ENCODE peak calls at places on chromosomes 6 and 20, in seven cellular contexts. One of them, this sample, is unnamed.

GRCh38 chr6:14861491-14861943 is 384.4 kb upstream of the JARID2 start:
- DNase-seq in GM23338: peak
- DNase-seq in HepG2: no peak
- DNase-seq in HCT116: no peak
- DNase-seq in K562: peak
- DNase-seq in A549: no peak
- DNase-seq in SK-N-SH: no peak
- DNase-seq in this sample: no peak

GRCh38 chr20:46551508-46552280 is 1.2 kb upstream of the OCSTAMP start:
- DNase-seq in GM23338: peak
- DNase-seq in HepG2: peak
- DNase-seq in HCT116: no peak
- DNase-seq in K562: no peak
- DNase-seq in A549: no peak
- DNase-seq in SK-N-SH: no peak
- DNase-seq in this sample: no peak

GRCh38 chr6:16802071-16802470 is 40.8 kb upstream of the ATXN1 start:
- DNase-seq in GM23338: no peak
- DNase-seq in HepG2: no peak
- DNase-seq in HCT116: no peak
- DNase-seq in K562: no peak
- DNase-seq in A549: no peak
- DNase-seq in SK-N-SH: no peak
- DNase-seq in this sample: no peak

GRCh38 chr6:16486661-16487060 is 248.3 kb downstream of the GMPR start:
- DNase-seq in GM23338: no peak
- DNase-seq in HepG2: no peak
- DNase-seq in HCT116: no peak
- DNase-seq in K562: no peak
- DNase-seq in A549: no peak
- DNase-seq in SK-N-SH: no peak
- DNase-seq in this sample: no peak

GRCh38 chr6:154928325-154928922 is 66.7 kb upstream of the TIAM2 start:
- DNase-seq in GM23338: peak
- DNase-seq in HepG2: peak
- DNase-seq in HCT116: peak
- DNase-seq in K562: peak
- DNase-seq in A549: peak
- DNase-seq in SK-N-SH: peak
- DNase-seq in this sample: peak

GRCh38 chr6:14633453-14633852 is 515.9 kb downstream of the CD83 start:
- DNase-seq in GM23338: no peak
- DNase-seq in HepG2: no peak
- DNase-seq in HCT116: no peak
- DNase-seq in K562: no peak
- DNase-seq in A549: no peak
- DNase-seq in SK-N-SH: no peak
- DNase-seq in this sample: no peak

GRCh38 chr20:24986436-24987015 is 6.0 kb downstream of the APMAP start:
- DNase-seq in GM23338: no peak
- DNase-seq in HepG2: no peak
- DNase-seq in HCT116: no peak
- DNase-seq in K562: no peak
- DNase-seq in A549: no peak
- DNase-seq in SK-N-SH: no peak
- DNase-seq in this sample: no peak

GRCh38 chr20:13022401-13023170 is 13.8 kb downstream of the SPTLC3 start:
- DNase-seq in GM23338: no peak
- DNase-seq in HepG2: no peak
- DNase-seq in HCT116: no peak
- DNase-seq in K562: no peak
- DNase-seq in A549: no peak
- DNase-seq in SK-N-SH: no peak
- DNase-seq in this sample: no peak

GRCh38 chr6:25958700-25959162 is 3.9 kb upstream of the TRIM38 start:
- DNase-seq in GM23338: peak
- DNase-seq in HepG2: no peak
- DNase-seq in HCT116: no peak
- DNase-seq in K562: peak
- DNase-seq in A549: no peak
- DNase-seq in SK-N-SH: no peak
- DNase-seq in this sample: no peak

GRCh38 chr20:61331542-61331941 is 79.5 kb downstream of the CDH4 start:
- DNase-seq in GM23338: no peak
- DNase-seq in HepG2: no peak
- DNase-seq in HCT116: no peak
- DNase-seq in K562: no peak
- DNase-seq in A549: no peak
- DNase-seq in SK-N-SH: peak
- DNase-seq in this sample: no peak

GRCh38 chr6:6704423-6705060 is 116.0 kb downstream of the LY86 start:
- DNase-seq in GM23338: no peak
- DNase-seq in HepG2: no peak
- DNase-seq in HCT116: no peak
- DNase-seq in K562: peak
- DNase-seq in A549: no peak
- DNase-seq in SK-N-SH: no peak
- DNase-seq in this sample: no peak

GRCh38 chr20:9981834-9982233 is 53.0 kb upstream of the ANKEF1 start:
- DNase-seq in GM23338: no peak
- DNase-seq in HepG2: no peak
- DNase-seq in HCT116: no peak
- DNase-seq in K562: no peak
- DNase-seq in A549: no peak
- DNase-seq in SK-N-SH: no peak
- DNase-seq in this sample: no peak

GRCh38 chr20:22464312-22465003 is 119.9 kb downstream of the FOXA2 start:
- DNase-seq in GM23338: no peak
- DNase-seq in HepG2: no peak
- DNase-seq in HCT116: no peak
- DNase-seq in K562: no peak
- DNase-seq in A549: no peak
- DNase-seq in SK-N-SH: no peak
- DNase-seq in this sample: no peak

GRCh38 chr6:139679516-139680179 is 305.2 kb upstream of the CITED2 start:
- DNase-seq in GM23338: no peak
- DNase-seq in HepG2: peak
- DNase-seq in HCT116: no peak
- DNase-seq in K562: no peak
- DNase-seq in A549: peak
- DNase-seq in SK-N-SH: no peak
- DNase-seq in this sample: peak

GRCh38 chr6:13511913-13512717 is 24.7 kb upstream of the GFOD1 start:
- DNase-seq in GM23338: peak
- DNase-seq in HepG2: no peak
- DNase-seq in HCT116: no peak
- DNase-seq in K562: no peak
- DNase-seq in A549: no peak
- DNase-seq in SK-N-SH: no peak
- DNase-seq in this sample: no peak

GRCh38 chr6:13512900-13513299 is 25.5 kb upstream of the GFOD1 start:
- DNase-seq in GM23338: no peak
- DNase-seq in HepG2: no peak
- DNase-seq in HCT116: no peak
- DNase-seq in K562: no peak
- DNase-seq in A549: no peak
- DNase-seq in SK-N-SH: no peak
- DNase-seq in this sample: no peak

GRCh38 chr6:13519839-13520238 is 32.4 kb upstream of the GFOD1 start:
- DNase-seq in GM23338: no peak
- DNase-seq in HepG2: no peak
- DNase-seq in HCT116: no peak
- DNase-seq in K562: no peak
- DNase-seq in A549: no peak
- DNase-seq in SK-N-SH: no peak
- DNase-seq in this sample: no peak

GRCh38 chr6:13513606-13514502 is 26.5 kb upstream of the GFOD1 start:
- DNase-seq in GM23338: no peak
- DNase-seq in HepG2: no peak
- DNase-seq in HCT116: no peak
- DNase-seq in K562: no peak
- DNase-seq in A549: no peak
- DNase-seq in SK-N-SH: no peak
- DNase-seq in this sample: no peak

GRCh38 chr6:13517116-13517515 is 29.7 kb upstream of the GFOD1 start:
- DNase-seq in GM23338: no peak
- DNase-seq in HepG2: peak
- DNase-seq in HCT116: no peak
- DNase-seq in K562: no peak
- DNase-seq in A549: no peak
- DNase-seq in SK-N-SH: no peak
- DNase-seq in this sample: no peak
- H3K27ac ChIP-seq in GM23338: no peak
- H3K27ac ChIP-seq in HepG2: no peak
- H3K27ac ChIP-seq in HCT116: no peak
- H3K27ac ChIP-seq in K562: no peak
- H3K27ac ChIP-seq in A549: no peak
- H3K27ac ChIP-seq in SK-N-SH: no peak
- H3K27ac ChIP-seq in this sample: no peak

DNA sequence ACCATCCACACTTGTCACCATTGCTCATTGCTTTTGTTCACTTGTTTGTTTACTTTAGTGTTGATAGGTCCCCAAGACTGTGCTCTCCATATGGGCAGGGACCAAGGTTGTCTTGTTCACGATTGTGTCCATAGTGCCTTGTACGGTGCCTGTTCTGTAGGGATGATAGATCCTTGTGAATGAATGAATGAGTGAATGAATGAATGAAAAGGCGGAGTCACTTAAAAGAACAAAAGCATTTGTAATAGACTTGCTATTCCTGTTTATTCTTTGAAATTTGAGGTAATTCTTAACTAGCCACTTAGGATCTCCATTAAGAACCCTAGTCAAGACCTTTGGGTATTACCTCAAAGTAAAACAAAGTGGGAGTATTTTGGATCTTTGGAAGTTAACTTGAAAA is 47.0 kb downstream of the UTRN start:
- DNase-seq in GM23338: no peak
- DNase-seq in HepG2: no peak
- DNase-seq in HCT116: no peak
- DNase-seq in K562: no peak
- DNase-seq in A549: no peak
- DNase-seq in SK-N-SH: no peak
- DNase-seq in this sample: no peak
- TF ChIP-seq REST in GM23338: no peak
- TF ChIP-seq REST in HepG2: no peak
- TF ChIP-seq REST in HCT116: no peak
- TF ChIP-seq REST in K562: no peak
- TF ChIP-seq REST in A549: no peak
- TF ChIP-seq REST in SK-N-SH: no peak
- TF ChIP-seq REST in this sample: no peak

DNA sequence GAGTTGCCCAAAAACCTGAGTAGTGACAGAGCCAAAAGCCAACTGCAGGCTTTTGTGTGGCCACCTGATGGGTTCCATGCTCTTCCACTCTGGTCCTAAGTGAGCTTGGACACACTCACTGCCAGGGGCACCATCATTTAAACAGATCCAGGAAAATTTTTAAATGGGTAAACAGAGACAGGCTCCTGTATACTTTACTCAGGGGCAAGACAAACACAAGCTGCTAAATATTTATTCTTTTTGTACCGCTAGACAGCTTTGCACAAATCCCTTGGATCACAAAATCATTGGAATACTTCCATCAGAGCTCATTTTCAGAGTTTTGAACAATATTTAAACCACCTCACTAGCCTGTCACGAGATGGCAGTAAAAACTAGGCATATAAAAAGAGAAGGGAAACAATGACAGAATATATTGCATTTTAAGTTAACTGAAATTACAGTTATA is 31.4 kb downstream of the GCLC start:
- DNase-seq in GM23338: no peak
- DNase-seq in HepG2: peak
- DNase-seq in HCT116: no peak
- DNase-seq in K562: no peak
- DNase-seq in A549: no peak
- DNase-seq in SK-N-SH: no peak
- DNase-seq in this sample: no peak
- TF ChIP-seq CTCF in GM23338: no peak
- TF ChIP-seq CTCF in HepG2: peak
- TF ChIP-seq CTCF in HCT116: no peak
- TF ChIP-seq CTCF in K562: peak
- TF ChIP-seq CTCF in A549: no peak
- TF ChIP-seq CTCF in SK-N-SH: no peak
- TF ChIP-seq CTCF in this sample: no peak

GRCh38 chr6:144339859-144340452 is 54.8 kb downstream of the UTRN start:
- DNase-seq in GM23338: no peak
- DNase-seq in HepG2: no peak
- DNase-seq in HCT116: no peak
- DNase-seq in K562: no peak
- DNase-seq in A549: no peak
- DNase-seq in SK-N-SH: no peak
- DNase-seq in this sample: no peak
- H3K27ac ChIP-seq in GM23338: no peak
- H3K27ac ChIP-seq in HepG2: peak
- H3K27ac ChIP-seq in HCT116: no peak
- H3K27ac ChIP-seq in K562: no peak
- H3K27ac ChIP-seq in A549: peak
- H3K27ac ChIP-seq in SK-N-SH: peak
- H3K27ac ChIP-seq in this sample: no peak

GRCh38 chr6:86724695-86725094 is 212.6 kb upstream of the HTR1E start:
- DNase-seq in GM23338: no peak
- DNase-seq in HepG2: no peak
- DNase-seq in HCT116: no peak
- DNase-seq in K562: no peak
- DNase-seq in A549: no peak
- DNase-seq in SK-N-SH: no peak
- DNase-seq in this sample: no peak

GRCh38 chr6:86723131-86723530 is 214.2 kb upstream of the HTR1E start:
- DNase-seq in GM23338: no peak
- DNase-seq in HepG2: no peak
- DNase-seq in HCT116: no peak
- DNase-seq in K562: no peak
- DNase-seq in A549: no peak
- DNase-seq in SK-N-SH: no peak
- DNase-seq in this sample: no peak

GRCh38 chr6:86728976-86729375 is 208.4 kb upstream of the HTR1E start:
- DNase-seq in GM23338: no peak
- DNase-seq in HepG2: no peak
- DNase-seq in HCT116: no peak
- DNase-seq in K562: no peak
- DNase-seq in A549: no peak
- DNase-seq in SK-N-SH: no peak
- DNase-seq in this sample: no peak

DNA sequence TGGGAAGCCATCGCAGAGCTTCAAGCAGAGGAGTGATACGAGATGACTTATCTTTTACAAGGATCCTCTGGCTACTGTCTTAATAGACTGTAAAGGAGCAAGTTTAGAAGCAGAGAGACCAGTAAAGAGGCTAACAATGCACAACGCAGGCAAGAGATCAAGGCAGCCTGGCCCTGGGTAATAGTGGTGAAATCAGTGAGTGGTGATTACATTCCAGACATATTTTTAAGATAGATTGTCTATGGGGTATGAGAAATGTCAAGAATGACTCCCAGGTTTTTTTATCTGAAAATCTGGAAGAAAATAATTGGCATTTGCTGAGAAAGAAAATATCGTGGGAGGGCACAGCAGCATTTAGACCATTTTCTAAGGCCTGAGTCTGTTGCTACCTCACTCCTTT is 213.6 kb upstream of the HTR1E start:
- DNase-seq in GM23338: peak
- DNase-seq in HepG2: no peak
- DNase-seq in HCT116: no peak
- DNase-seq in K562: no peak
- DNase-seq in A549: peak
- DNase-seq in SK-N-SH: no peak
- DNase-seq in this sample: no peak
- TF ChIP-seq REST in GM23338: no peak
- TF ChIP-seq REST in HepG2: no peak
- TF ChIP-seq REST in HCT116: no peak
- TF ChIP-seq REST in K562: no peak
- TF ChIP-seq REST in A549: no peak
- TF ChIP-seq REST in SK-N-SH: no peak
- TF ChIP-seq REST in this sample: no peak

This sample was measured in Panc1.